ENCODE peak calls at places on chromosomes 5 and 9, in nine cellular contexts. H is foreskin keratinocyte; E is heart right ventricle; R is pancreas; G is CD8-positive, alpha-beta T cell; X is PC-3; L is gastrocnemius medialis; O is CD4-positive, alpha-beta T cell; Z is GM12878. V is an unnamed sample. For H3K27me3, the result is how much of the 10 kb centered on the place peaks cover.

GRCh38 chr5:112186401-112186990 is 232.6 kb downstream of the EPB41L4A start:
- ATAC-seq in H (peak), E (no peak), R (peak), G (no peak), X (peak), L (no peak), O (no peak), Z (peak), V (no peak)

GRCh38 chr5:69156456-69156855 is 10.5 kb upstream of the CCNB1 start:
- ATAC-seq in H (no peak), E (no peak), R (no peak), G (no peak), X (no peak), L (no peak), O (no peak), Z (no peak), V (no peak)

GRCh38 chr5:143557992-143558506 is 154.6 kb upstream of the NR3C1 start:
- ATAC-seq in H (no peak), E (no peak), R (no peak), G (no peak), X (no peak), L (no peak), O (no peak), Z (peak), V (no peak)

GRCh38 chr9:74379718-74380117 is 117.4 kb upstream of the RORB start:
- ATAC-seq in H (peak), E (no peak), R (peak), G (peak), X (peak), L (no peak), O (no peak), Z (peak), V (no peak)

GRCh38 chr5:39211773-39212172 is 7.6 kb downstream of the FYB1 start:
- ATAC-seq in H (no peak), E (no peak), R (no peak), G (peak), X (no peak), L (no peak), O (peak), Z (no peak), V (no peak)

GRCh38 chr5:42108468-42108867 is 183.4 kb downstream of the FBXO4 start:
- ATAC-seq in H (peak), E (no peak), R (no peak), G (no peak), X (peak), L (no peak), O (no peak), Z (no peak), V (no peak)

GRCh38 chr5:14849516-14850294 is 21.9 kb downstream of the ANKH start:
- ATAC-seq in H (peak), E (no peak), R (no peak), G (no peak), X (no peak), L (no peak), O (no peak), Z (no peak), V (no peak)

GRCh38 chr5:72183231-72183630 is 76.0 kb downstream of the MAP1B start:
- ATAC-seq in H (no peak), E (no peak), R (no peak), G (no peak), X (no peak), L (no peak), O (no peak), Z (no peak), V (no peak)

GRCh38 chr9:5799314-5799713 is 33.6 kb downstream of the ERMP1 start:
- ATAC-seq in H (peak), E (no peak), R (peak), G (no peak), X (peak), L (peak), O (no peak), Z (peak), V (no peak)

GRCh38 chr5:81922790-81923398 is 48.9 kb upstream of the ATG10 start:
- ATAC-seq in H (no peak), E (no peak), R (no peak), G (no peak), X (no peak), L (no peak), O (no peak), Z (peak), V (no peak)

GRCh38 chr9:137761032-137761431 is 116.5 kb upstream of the CACNA1B start:
- ATAC-seq in H (no peak), E (no peak), R (no peak), G (no peak), X (no peak), L (no peak), O (peak), Z (peak), V (no peak)

GRCh38 chr9:126613656-126614055 is at the start of gene LMX1B:
- ATAC-seq in H (no peak), E (no peak), R (peak), G (no peak), X (no peak), L (no peak), O (no peak), Z (no peak), V (no peak)

GRCh38 chr5:38923661-38924451 is 78.0 kb downstream of the OSMR start:
- ATAC-seq in H (no peak), E (peak), R (peak), G (no peak), X (no peak), L (peak), O (no peak), Z (no peak), V (peak)

GRCh38 chr5:41213340-41213739 is at the start of gene C6:
- ATAC-seq in H (no peak), E (peak), R (peak), G (no peak), X (no peak), L (no peak), O (no peak), Z (no peak), V (no peak)

GRCh38 chr9:72539824-72540347 is 18.5 kb downstream of the TMC1 start:
- ATAC-seq in H (peak), E (no peak), R (no peak), G (no peak), X (no peak), L (no peak), O (no peak), Z (no peak), V (no peak)

GRCh38 chr9:129497064-129497836 is 123.7 kb downstream of the C9orf50 start:
- ATAC-seq in H (no peak), E (peak), R (peak), G (no peak), X (peak), L (peak), O (no peak), Z (no peak), V (peak)

GRCh38 chr9:113578279-113578865 is 114.8 kb downstream of the RGS3 start:
- ATAC-seq in H (peak), E (no peak), R (no peak), G (peak), X (peak), L (no peak), O (peak), Z (no peak), V (no peak)

GRCh38 chr9:126219717-126220116 is 106.9 kb upstream of the MVB12B start:
- ATAC-seq in H (no peak), E (no peak), R (no peak), G (no peak), X (no peak), L (no peak), O (no peak), Z (no peak), V (no peak)

GRCh38 chr5:96141749-96142148 is 180.1 kb upstream of the ELL2 start:
- ATAC-seq in H (no peak), E (no peak), R (no peak), G (no peak), X (no peak), L (no peak), O (no peak), Z (no peak), V (no peak)

GRCh38 chr9:98851730-98852462 is 44.4 kb downstream of the GALNT12 start:
- ATAC-seq in H (peak), E (no peak), R (no peak), G (no peak), X (no peak), L (no peak), O (no peak), Z (no peak), V (no peak)

GRCh38 chr9:135242406-135242805 is 154.9 kb downstream of the OLFM1 start:
- ATAC-seq in H (no peak), E (no peak), R (no peak), G (no peak), X (no peak), L (no peak), O (no peak), Z (no peak), V (no peak)
- H3K27me3 ChIP-seq in H (under half), E (half or more), R (under half), G (under half), X (under half), L (under half), O (under half), Z (under half), V (half or more)

GRCh38 chr5:172718527-172719114 is 52.4 kb downstream of the DUSP1 start:
- ATAC-seq in H (no peak), E (no peak), R (no peak), G (no peak), X (no peak), L (no peak), O (no peak), Z (no peak), V (no peak)
- H3K27me3 ChIP-seq in H (under half), E (under half), R (under half), G (under half), X (under half), L (under half), O (under half), Z (under half), V (under half)

GRCh38 chr9:36988848-36989247 is 45.2 kb downstream of the PAX5 start:
- ATAC-seq in H (no peak), E (no peak), R (no peak), G (no peak), X (no peak), L (no peak), O (no peak), Z (no peak), V (no peak)
- H3K27me3 ChIP-seq in H (half or more), E (half or more), R (under half), G (under half), X (under half), L (half or more), O (half or more), Z (under half), V (half or more)

GRCh38 chr5:175798626-175799025 is 72.8 kb upstream of the CPLX2 start:
- ATAC-seq in H (no peak), E (no peak), R (no peak), G (no peak), X (no peak), L (no peak), O (no peak), Z (no peak), V (no peak)
- H3K27me3 ChIP-seq in H (under half), E (half or more), R (under half), G (under half), X (under half), L (under half), O (half or more), Z (under half), V (half or more)

V was measured in gastroesophageal sphincter.